ENCODE peak calls at places on chromosomes 13 and 19, in five cellular contexts. N is left ventricle myocardium superior, K is tibial nerve, J is AG04450, W is amygdala. B is an unnamed sample.

GRCh38 chr13:38303816-38304215 is 45.8 kb upstream of the UFM1 start:
- DNase-seq in N (no peak), K (no peak), J (no peak), W (no peak), B (no peak)

GRCh38 chr13:101523732-101524131 is 71.3 kb downstream of the ITGBL1 start:
- DNase-seq in N (no peak), K (no peak), J (peak; percentile 7), W (no peak), B (peak; percentile 93)

GRCh38 chr19:19095691-19096090 is 31.9 kb downstream of the SLC25A42 start:
- DNase-seq in N (no peak), K (no peak), J (no peak), W (no peak), B (no peak)

GRCh38 chr19:15717781-15718180 is 10.0 kb upstream of the OR10H2 start:
- DNase-seq in N (no peak), K (no peak), J (no peak), W (no peak), B (no peak)

GRCh38 chr19:41997121-41997850 is 3.3 kb upstream of the ATP1A3 start:
- DNase-seq in N (peak; percentile 78), K (no peak), J (no peak), W (peak; percentile 22), B (no peak)

GRCh38 chr13:37741536-37741935 is 128.0 kb downstream of the TRPC4 start:
- DNase-seq in N (no peak), K (no peak), J (no peak), W (no peak), B (no peak)

GRCh38 chr19:20273376-20273775 is 106.4 kb downstream of the ZNF486 start:
- DNase-seq in N (no peak), K (no peak), J (no peak), W (no peak), B (no peak)

GRCh38 chr19:33960566-33960965 is 163.9 kb downstream of the KCTD15 start:
- DNase-seq in N (no peak), K (no peak), J (no peak), W (no peak), B (no peak)

GRCh38 chr19:33490041-33490451 is 31.5 kb downstream of the PEPD start:
- DNase-seq in N (peak; percentile 25), K (no peak), J (no peak), W (no peak), B (no peak)

GRCh38 chr13:38804536-38804935 is 117.7 kb downstream of the FREM2 start:
- DNase-seq in N (no peak), K (no peak), J (no peak), W (no peak), B (no peak)

GRCh38 chr13:44243198-44243852 is 130.3 kb upstream of the SERP2 start:
- DNase-seq in N (no peak), K (no peak), J (no peak), W (peak; percentile 74), B (no peak)

GRCh38 chr19:2974342-2974932 is 2.9 kb upstream of the TLE6 start:
- DNase-seq in N (peak; percentile 55), K (peak; percentile 81), J (no peak), W (peak; percentile 19), B (no peak)

GRCh38 chr13:113792821-113793717 is 34.0 kb downstream of the TMEM255B start:
- DNase-seq in N (peak; percentile 23), K (no peak), J (no peak), W (no peak), B (no peak)

GRCh38 chr19:16454519-16454918 is 17.3 kb downstream of the EPS15L1 start:
- DNase-seq in N (no peak), K (no peak), J (no peak), W (no peak), B (no peak)

GRCh38 chr13:40792284-40793051 is 3.1 kb downstream of the SLC25A15 start:
- DNase-seq in N (no peak), K (no peak), J (no peak), W (no peak), B (no peak)

GRCh38 chr19:35776102-35776788 is 881 bp downstream of the ARHGAP33 start:
- DNase-seq in N (no peak), K (no peak), J (no peak), W (no peak), B (no peak)

GRCh38 chr19:901216-902092 is 8.2 kb downstream of the RNU6-9 start:
- DNase-seq in N (no peak), K (no peak), J (no peak), W (no peak), B (no peak)